ENCODE peak calls at places on chromosomes 1 and 21, in ten cellular contexts. U is AG10803, X is fibroblast of lung, P is cardiac fibroblast, T is tibial nerve, M is Calu3, V is WTC11, W is GM13976, Y is fibroblast of pulmonary artery, N is GM12864. O is an unnamed sample.

GRCh38 chr1:244834596-244835275 is 722 bp upstream of the COX20 start:
- DNase-seq in U (peak; percentile 92), W (peak; percentile 90), X (peak; percentile 96), T (peak; percentile 84), P (peak; percentile 94), M (peak; percentile 94), N (peak; percentile 94), V (peak; percentile 87), Y (peak; percentile 95), O (peak; percentile 59)

GRCh38 chr1:207298666-207299065 is 22.8 kb upstream of the CD55 start:
- DNase-seq in N (no peak), W (no peak), M (no peak), Y (no peak), V (no peak), U (peak; percentile 68), X (no peak), T (no peak), P (no peak), O (peak; percentile 46)

GRCh38 chr1:232450626-232451025 is 179.3 kb downstream of the SIPA1L2 start:
- DNase-seq in T (no peak), P (peak; percentile 16), W (no peak), Y (no peak), U (peak; percentile 18), N (no peak), V (no peak), M (no peak), X (peak; percentile 25), O (no peak)

GRCh38 chr1:176601358-176601757 is 138.4 kb downstream of the PAPPA2 start:
- DNase-seq in V (no peak), T (no peak), Y (peak; percentile 8), X (no peak), M (no peak), P (no peak), W (no peak), U (peak; percentile 72), N (no peak), O (no peak)

GRCh38 chr1:52727956-52728656 is 1.9 kb downstream of the ZYG11B start:
- DNase-seq in V (no peak), X (no peak), P (no peak), T (no peak), N (no peak), Y (no peak), M (no peak), W (no peak), U (no peak), O (no peak)

GRCh38 chr1:226486163-226486562 is 62.4 kb upstream of the STUM start:
- DNase-seq in P (no peak), V (no peak), N (no peak), U (no peak), Y (no peak), X (no peak), T (no peak), M (no peak), W (no peak), O (no peak)

GRCh38 chr1:184014271-184014670 is 23.3 kb downstream of the COLGALT2 start:
- DNase-seq in V (no peak), Y (no peak), U (peak; percentile 79), N (no peak), P (no peak), X (no peak), T (no peak), M (no peak), W (no peak), O (no peak)

GRCh38 chr1:146032613-146033219 is 11.2 kb upstream of the HJV start:
- DNase-seq in U (peak; percentile 61), Y (peak; percentile 71), W (peak; percentile 42), N (no peak), V (no peak), P (peak; percentile 72), X (peak; percentile 58), M (peak; percentile 48), T (no peak), O (no peak)

GRCh38 chr1:12032141-12032710 is 12.9 kb downstream of the MIIP start:
- DNase-seq in P (no peak), M (no peak), Y (no peak), U (no peak), W (no peak), V (no peak), X (no peak), T (no peak), N (no peak), O (no peak)

GRCh38 chr1:225855503-225856285 is 26.5 kb downstream of the TMEM63A start:
- DNase-seq in W (no peak), N (no peak), U (no peak), T (no peak), X (no peak), Y (no peak), P (no peak), M (no peak), V (no peak), O (no peak)

GRCh38 chr21:37460196-37460595 is 93.6 kb downstream of the DYRK1A start:
- DNase-seq in X (no peak), P (no peak), M (no peak), V (peak; percentile 43), W (no peak), U (no peak), N (no peak), T (no peak), Y (no peak), O (no peak)
- TF ChIP-seq CTCF in X (no peak), P (peak; percentile 21), M (no peak), V (no peak), W (no peak), U (peak; percentile 28), N (no peak), T (no peak), Y (peak; percentile 17), O (peak; percentile 23)

GRCh38 chr1:87450136-87450535 is 121.5 kb downstream of the LMO4 start:
- DNase-seq in W (no peak), Y (no peak), V (no peak), M (no peak), X (no peak), P (no peak), N (no peak), T (no peak), U (no peak), O (no peak)

GRCh38 chr1:87452648-87453047 is 124.0 kb downstream of the LMO4 start:
- DNase-seq in T (no peak), P (no peak), Y (no peak), M (no peak), U (no peak), W (no peak), X (no peak), N (no peak), V (no peak), O (no peak)

GRCh38 chr1:87451229-87451900 is 122.7 kb downstream of the LMO4 start:
- DNase-seq in T (no peak), W (no peak), Y (peak; percentile 25), X (peak; percentile 12), N (no peak), V (no peak), M (no peak), U (peak; percentile 27), P (peak; percentile 80), O (no peak)

GRCh38 chr1:87449348-87449963 is 120.8 kb downstream of the LMO4 start:
- DNase-seq in V (no peak), W (peak; percentile 46), U (no peak), Y (peak; percentile 24), X (peak; percentile 5), M (peak; percentile 28), N (peak; percentile 97), T (no peak), P (peak; percentile 30), O (no peak)

DNA sequence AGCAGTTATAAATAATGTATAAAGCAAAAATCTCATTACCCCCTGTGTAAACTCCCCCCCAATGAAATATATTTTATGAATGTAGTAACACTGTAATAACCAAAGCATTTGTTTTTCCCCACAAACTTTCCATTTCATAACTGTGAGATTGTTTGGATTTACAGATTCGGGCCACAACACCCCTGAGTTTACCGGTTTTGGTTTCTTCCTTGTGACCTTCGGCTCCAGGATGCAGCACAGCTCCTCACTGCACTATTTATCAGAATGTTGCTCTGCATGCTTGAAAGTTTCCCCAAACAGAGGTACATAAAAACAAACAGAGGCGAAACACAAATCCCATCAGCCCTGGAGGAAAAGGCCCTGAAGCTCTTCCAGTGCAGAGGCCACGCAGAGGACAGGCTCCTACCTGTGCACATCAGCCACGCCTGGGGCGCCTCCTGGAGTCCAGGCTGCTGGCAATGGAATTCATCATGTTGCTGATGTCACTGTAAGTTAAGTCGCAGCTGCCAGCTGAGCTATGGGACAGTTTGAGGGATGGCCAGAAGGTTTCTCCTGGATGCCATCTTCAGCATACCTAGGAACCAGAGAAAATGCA is 122.0 kb downstream of the LMO4 start:
- DNase-seq in T (no peak), N (no peak), Y (no peak), V (peak; percentile 43), P (no peak), W (no peak), U (no peak), X (no peak), M (peak; percentile 80), O (no peak)
- TF ChIP-seq CTCF in T (no peak), N (peak; percentile 43), Y (no peak), V (no peak), P (no peak), W (no peak), U (no peak), X (no peak), M (peak; percentile 52), O (no peak)

DNA sequence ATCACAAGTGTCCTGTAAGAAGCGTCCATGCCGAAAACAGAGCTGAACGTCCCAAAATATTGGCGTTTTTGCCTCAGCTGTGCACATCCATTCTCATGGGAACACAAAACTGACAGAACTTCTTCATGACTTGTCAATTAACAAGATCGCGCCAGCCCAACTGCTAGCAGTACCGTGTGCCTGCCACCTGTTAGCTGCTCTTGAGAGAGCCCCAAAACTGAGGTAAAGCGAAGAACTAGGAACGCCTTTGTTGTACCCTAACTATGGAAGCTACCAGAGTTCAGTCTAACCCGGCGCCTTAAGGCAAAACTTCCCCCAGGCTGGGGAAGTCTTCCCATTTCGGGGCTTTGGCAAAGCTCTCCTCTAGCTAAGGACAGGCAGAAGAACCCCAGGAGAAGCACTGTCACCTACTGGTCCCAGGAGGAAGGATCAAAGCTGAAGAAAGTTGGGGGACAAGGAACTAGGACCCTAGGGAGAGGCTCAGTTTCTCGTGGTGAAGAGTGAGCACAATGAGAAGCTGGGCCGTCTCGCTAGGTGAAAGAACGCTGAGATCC is 719 bp downstream of the EYA3 start:
- DNase-seq in Y (peak; percentile 16), T (no peak), N (no peak), U (peak; percentile 13), W (no peak), V (no peak), M (no peak), P (peak; percentile 45), X (peak; percentile 14), O (no peak)
- TF ChIP-seq CTCF in Y (peak; percentile 20), T (no peak), N (peak; percentile 29), U (peak; percentile 12), W (peak; percentile 45), V (no peak), M (no peak), P (peak; percentile 29), X (no peak), O (peak; percentile 12)

DNA sequence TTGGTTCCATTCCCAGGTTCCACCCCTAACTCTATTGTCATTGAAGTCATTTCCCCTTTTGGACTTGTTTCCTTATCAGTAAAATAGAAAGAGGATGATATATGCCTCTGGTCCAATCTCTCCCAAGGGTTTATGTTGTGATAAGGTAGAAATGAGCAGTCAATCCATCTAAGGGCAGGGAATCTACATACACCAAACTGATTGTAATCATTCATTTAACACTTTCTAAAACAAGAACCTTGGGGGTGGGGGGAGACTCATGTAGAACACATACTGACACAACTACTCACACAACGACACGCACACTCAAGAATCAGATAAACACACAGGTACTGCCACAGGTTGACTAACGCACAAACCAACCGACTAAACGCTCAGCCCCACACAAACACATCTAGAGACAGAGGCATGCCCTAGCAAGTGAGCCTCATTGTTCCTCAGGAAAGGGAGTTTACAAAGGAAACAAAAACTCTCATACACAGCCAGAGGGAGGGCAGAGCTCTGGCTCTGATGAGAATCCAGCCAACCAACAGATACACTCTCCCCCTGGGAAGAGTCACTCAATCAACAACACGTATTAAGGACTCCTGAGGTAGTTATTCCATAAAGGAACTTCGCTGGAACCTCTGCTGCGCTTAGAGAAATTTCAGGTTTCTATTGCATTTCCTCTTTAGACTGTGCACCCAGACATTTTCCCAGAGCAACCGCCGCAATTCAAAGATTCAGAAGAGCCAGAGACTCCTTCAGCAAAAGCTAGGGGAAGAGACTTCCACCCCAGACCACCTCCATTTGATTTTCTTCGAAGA is 982 bp downstream of the F11R start:
- DNase-seq in V (no peak), W (peak; percentile 40), N (no peak), M (no peak), Y (peak; percentile 81), P (peak; percentile 51), U (no peak), X (no peak), T (no peak), O (no peak)
- TF ChIP-seq CTCF in V (no peak), W (no peak), N (no peak), M (no peak), Y (no peak), P (no peak), U (no peak), X (no peak), T (no peak), O (no peak)

O was measured in astrocyte of the cerebellum.